ENCODE peak calls at places on chromosome 7, in six cellular contexts. Q is PC-3, O is A549, H is GM12865, W is dorsolateral prefrontal cortex, B is body of pancreas. C is an unnamed sample.

GRCh38 chr7:93194368-93194767 is 31.9 kb downstream of the HEPACAM2 start:
- DNase-seq in B (no peak), O (no peak), H (no peak), W (no peak), Q (peak; percentile 85), C (peak; percentile 5)

GRCh38 chr7:40885503-40885902 is 750.7 kb downstream of the SUGCT start:
- DNase-seq in B (no peak), H (no peak), O (no peak), Q (peak; percentile 7), W (no peak), C (no peak)

GRCh38 chr7:134254311-134254710 is 62.4 kb downstream of the SLC35B4 start:
- DNase-seq in O (no peak), B (no peak), Q (peak; percentile 44), H (peak; percentile 2), W (no peak), C (no peak)

GRCh38 chr7:3107228-3107763 is 63.6 kb upstream of the CARD11 start:
- DNase-seq in O (no peak), Q (peak; percentile 3), B (no peak), W (no peak), H (peak; percentile 18), C (no peak)

GRCh38 chr7:65342723-65343629 is 30.7 kb upstream of the ZNF92 start:
- DNase-seq in Q (no peak), O (no peak), H (no peak), W (no peak), B (no peak), C (no peak)

GRCh38 chr7:36303202-36304098 is 86.2 kb upstream of the ANLN start:
- DNase-seq in B (peak; percentile 93), Q (peak; percentile 98), O (peak; percentile 66), W (peak; percentile 79), H (no peak), C (peak; percentile 91)

GRCh38 chr7:138186951-138187351 is 110.7 kb downstream of the AKR1D1 start:
- DNase-seq in O (no peak), B (no peak), Q (peak; percentile 45), H (no peak), W (no peak), C (peak; percentile 27)

GRCh38 chr7:32250494-32251260 is 180.5 kb upstream of the PDE1C start:
- DNase-seq in O (no peak), H (no peak), B (no peak), W (no peak), Q (no peak), C (no peak)

GRCh38 chr7:916291-916941 is 38.1 kb downstream of the ADAP1 start:
- DNase-seq in H (no peak), Q (no peak), O (no peak), B (no peak), W (no peak), C (no peak)

GRCh38 chr7:121102619-121103018 is 114.1 kb downstream of the CPED1 start:
- DNase-seq in H (no peak), B (peak; percentile 15), O (no peak), W (no peak), Q (peak; percentile 71), C (no peak)

GRCh38 chr7:77442631-77443420 is 26.7 kb upstream of the GSAP start:
- DNase-seq in Q (peak; percentile 86), W (no peak), B (no peak), H (no peak), O (no peak), C (peak; percentile 47)

GRCh38 chr7:157392256-157393037 is 55.6 kb downstream of the DNAJB6 start:
- DNase-seq in W (no peak), Q (no peak), O (no peak), B (no peak), H (no peak), C (no peak)

GRCh38 chr7:142478479-142479220 is 220.8 kb upstream of the PRSS58 start:
- DNase-seq in O (peak; percentile 12), B (peak; percentile 51), Q (peak; percentile 74), W (no peak), H (peak; percentile 50), C (no peak)

GRCh38 chr7:157056957-157057902 is 46.8 kb upstream of the MNX1 start:
- DNase-seq in W (no peak), Q (no peak), H (no peak), O (no peak), B (no peak), C (no peak)

GRCh38 chr7:114700267-114700666 is 221.6 kb upstream of the MDFIC start:
- DNase-seq in B (no peak), O (no peak), W (no peak), H (no peak), Q (no peak), C (no peak)

GRCh38 chr7:100175296-100175935 is 1.8 kb downstream of the GPC2 start:
- DNase-seq in H (no peak), W (no peak), O (no peak), Q (no peak), B (no peak), C (no peak)

GRCh38 chr7:63925262-63925625 is 73.4 kb upstream of the ZNF722 start:
- DNase-seq in B (peak; percentile 38), O (no peak), Q (no peak), H (no peak), W (no peak), C (no peak)

GRCh38 chr7:70637726-70638125 is 494.2 kb upstream of the GALNT17 start:
- DNase-seq in H (no peak), W (no peak), O (no peak), B (no peak), Q (no peak), C (no peak)

GRCh38 chr7:130733866-130734524 is at the start of gene KLF14:
- DNase-seq in H (peak; percentile 9), O (no peak), Q (no peak), W (no peak), B (peak; percentile 60), C (no peak)

GRCh38 chr7:130735273-130735716 is 1.3 kb upstream of the KLF14 start:
- DNase-seq in W (no peak), H (no peak), Q (no peak), O (no peak), B (no peak), C (no peak)

GRCh38 chr7:130736298-130736900 is 2.4 kb upstream of the KLF14 start:
- DNase-seq in Q (no peak), O (no peak), H (no peak), W (no peak), B (no peak), C (no peak)

GRCh38 chr7:130734525-130735272 is 692 bp upstream of the KLF14 start:
- DNase-seq in B (no peak), W (no peak), Q (no peak), O (no peak), H (no peak), C (no peak)

GRCh38 chr7:130732980-130733865 is 784 bp downstream of the KLF14 start:
- DNase-seq in H (peak; percentile 49), O (peak; percentile 14), B (peak; percentile 46), Q (no peak), W (no peak), C (no peak)
- H3K4me3 ChIP-seq in H (peak overlapping the region; percentile 37), O (peak overlapping the region; percentile 55), B (no peak overlapping the region), Q (no peak overlapping the region), W (no peak overlapping the region), C (peak overlapping the region; percentile 59)

GRCh38 chr7:16712916-16713315 is 40.6 kb upstream of the TSPAN13 start:
- DNase-seq in H (peak; percentile 35), O (no peak), W (no peak), B (no peak), Q (peak; percentile 62), C (no peak)

GRCh38 chr7:16710641-16711040 is 42.9 kb upstream of the TSPAN13 start:
- DNase-seq in O (no peak), W (no peak), B (no peak), H (no peak), Q (no peak), C (no peak)

GRCh38 chr7:16708980-16709379 is 44.6 kb upstream of the TSPAN13 start:
- DNase-seq in Q (peak; percentile 82), H (no peak), W (no peak), O (no peak), B (peak; percentile 11), C (peak; percentile 91)

GRCh38 chr7:16708496-16708895 is 45.1 kb upstream of the TSPAN13 start:
- DNase-seq in Q (no peak), B (no peak), O (no peak), H (no peak), W (no peak), C (no peak)

DNA sequence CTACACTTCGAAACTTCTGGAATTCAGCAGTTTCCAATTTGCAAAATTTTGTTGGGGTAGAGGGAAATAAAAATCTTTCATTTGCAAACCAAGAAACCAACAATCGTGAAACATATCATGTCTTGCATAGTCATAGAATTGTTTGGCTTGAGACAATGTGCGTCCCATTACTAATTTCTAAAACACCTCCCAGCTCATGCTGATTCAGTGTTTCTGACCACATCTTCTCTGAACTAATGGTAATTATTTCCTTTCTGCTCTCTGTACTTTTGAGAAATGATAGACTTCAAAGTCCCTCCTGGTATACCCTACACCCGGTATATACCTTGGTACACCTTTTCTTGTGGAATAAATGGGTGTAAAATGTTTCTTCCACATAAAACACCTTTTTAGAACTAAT is 41.8 kb upstream of the TSPAN13 start:
- DNase-seq in Q (peak; percentile 22), B (no peak), H (no peak), W (no peak), O (no peak), C (no peak)
- H3K4me3 ChIP-seq in Q (no peak overlapping the region), B (no peak overlapping the region), H (no peak overlapping the region), W (no peak overlapping the region), O (no peak overlapping the region), C (no peak overlapping the region)

DNA sequence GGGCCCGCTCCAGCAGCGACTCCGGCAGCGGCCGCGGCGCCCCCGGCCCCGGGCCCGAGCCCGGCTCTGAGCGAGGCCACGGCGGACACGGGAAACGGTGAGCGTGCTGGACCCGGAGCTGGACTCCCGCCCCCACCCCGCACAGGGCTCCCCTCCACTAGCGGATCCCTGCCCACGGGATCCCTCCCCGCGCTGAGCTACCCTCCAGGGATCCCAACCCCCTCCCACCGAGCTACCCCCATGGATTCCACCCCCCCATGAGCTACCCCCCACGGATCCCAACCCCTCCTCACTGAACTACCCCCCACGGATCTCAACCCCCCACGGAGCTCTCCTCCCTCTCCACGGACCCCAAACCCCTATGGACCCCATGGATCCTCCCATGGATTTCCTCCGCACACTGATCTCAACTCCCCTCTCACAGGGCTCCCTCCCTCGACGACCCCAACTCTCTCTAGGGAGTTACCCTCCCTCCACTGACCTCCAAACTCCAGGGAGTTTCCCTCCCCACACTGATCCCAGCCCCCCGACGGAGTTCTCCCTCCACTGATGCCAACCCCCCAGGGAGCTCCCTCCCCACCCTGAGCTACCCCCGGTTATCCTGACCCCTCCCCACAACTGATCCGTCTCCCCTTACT is 20.6 kb upstream of the HSPB1 start:
- DNase-seq in W (no peak), O (no peak), H (no peak), B (no peak), Q (no peak), C (no peak)
- H3K4me3 ChIP-seq in W (peak overlapping the region; percentile 34), O (peak overlapping the region; percentile 78), H (no peak overlapping the region), B (no peak overlapping the region), Q (peak overlapping the region; percentile 55), C (peak overlapping the region; percentile 35)

DNA sequence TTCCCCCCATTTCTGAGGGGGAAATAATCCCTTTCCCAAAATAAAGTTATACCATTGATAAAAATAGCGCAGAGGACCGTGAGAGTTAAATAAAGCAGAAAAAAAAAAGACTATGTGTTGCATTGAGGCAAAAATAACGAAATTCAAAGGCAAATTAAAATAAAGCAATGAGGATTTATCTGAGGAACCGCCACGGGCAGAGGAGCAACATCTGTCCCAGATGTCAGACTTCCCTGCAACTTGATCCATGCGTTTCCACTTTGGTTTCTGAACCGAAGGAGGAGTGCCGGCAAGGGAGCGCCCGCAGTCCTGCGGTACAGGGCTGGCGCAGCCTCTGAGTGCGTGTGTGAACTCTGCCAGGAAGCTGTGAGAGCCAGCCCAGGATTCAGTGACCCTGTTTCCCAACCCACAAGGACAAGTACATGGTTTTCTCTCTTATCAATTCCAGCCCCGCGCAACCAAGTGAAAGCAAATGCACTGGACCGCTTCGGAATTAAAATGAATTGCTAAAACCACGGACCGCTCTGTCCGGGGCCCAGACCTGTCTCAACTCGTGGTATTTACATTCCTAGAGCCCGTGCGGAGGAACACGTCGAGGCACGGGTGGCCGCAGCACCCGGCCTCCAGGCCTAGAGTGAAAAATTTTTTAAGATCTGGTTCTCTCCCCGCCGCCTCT is 291.7 kb upstream of the NFE2L3 start:
- DNase-seq in O (no peak), Q (no peak), H (no peak), W (no peak), B (no peak), C (no peak)
- H3K4me3 ChIP-seq in O (no peak overlapping the region), Q (no peak overlapping the region), H (no peak overlapping the region), W (no peak overlapping the region), B (no peak overlapping the region), C (peak overlapping the region; percentile 30)

C was measured in skeletal muscle cell.